ENCODE peak calls at places on chromosomes 2 and 18, in seven cellular contexts. One of them, this sample, is unnamed.

GRCh38 chr2:205438241-205438640 is 244.1 kb upstream of the NRP2 start:
- DNase-seq in AG04450: no peak
- DNase-seq in transverse colon: no peak
- DNase-seq in MM.1S: no peak
- DNase-seq in epithelial cell of esophagus: no peak
- DNase-seq in K562: no peak
- DNase-seq in psoas muscle: no peak
- DNase-seq in this sample: no peak

GRCh38 chr2:240959214-240959940 is 39.0 kb upstream of the SNED1 start:
- DNase-seq in AG04450: no peak
- DNase-seq in transverse colon: no peak
- DNase-seq in MM.1S: no peak
- DNase-seq in epithelial cell of esophagus: no peak
- DNase-seq in K562: no peak
- DNase-seq in psoas muscle: peak
- DNase-seq in this sample: no peak

GRCh38 chr18:74840492-74841167 is 243.0 kb downstream of the ZNF407 start:
- DNase-seq in AG04450: no peak
- DNase-seq in transverse colon: no peak
- DNase-seq in MM.1S: no peak
- DNase-seq in epithelial cell of esophagus: peak
- DNase-seq in K562: no peak
- DNase-seq in psoas muscle: no peak
- DNase-seq in this sample: peak

GRCh38 chr2:230711224-230711623 is 1.4 kb upstream of the CAB39 start:
- DNase-seq in AG04450: no peak
- DNase-seq in transverse colon: no peak
- DNase-seq in MM.1S: no peak
- DNase-seq in epithelial cell of esophagus: no peak
- DNase-seq in K562: no peak
- DNase-seq in psoas muscle: no peak
- DNase-seq in this sample: no peak

GRCh38 chr2:64288321-64288931 is 144.2 kb upstream of the PELI1 start:
- DNase-seq in AG04450: peak
- DNase-seq in transverse colon: no peak
- DNase-seq in MM.1S: no peak
- DNase-seq in epithelial cell of esophagus: peak
- DNase-seq in K562: no peak
- DNase-seq in psoas muscle: no peak
- DNase-seq in this sample: peak

GRCh38 chr18:58929206-58929605 is 64.5 kb downstream of the ZNF532 start:
- DNase-seq in AG04450: no peak
- DNase-seq in transverse colon: no peak
- DNase-seq in MM.1S: no peak
- DNase-seq in epithelial cell of esophagus: no peak
- DNase-seq in K562: no peak
- DNase-seq in psoas muscle: no peak
- DNase-seq in this sample: no peak

GRCh38 chr18:23570912-23571504 is 15.3 kb downstream of the NPC1 start:
- DNase-seq in AG04450: no peak
- DNase-seq in transverse colon: no peak
- DNase-seq in MM.1S: no peak
- DNase-seq in epithelial cell of esophagus: no peak
- DNase-seq in K562: no peak
- DNase-seq in psoas muscle: no peak
- DNase-seq in this sample: no peak

GRCh38 chr2:216215991-216216390 is 106.8 kb downstream of the XRCC5 start:
- DNase-seq in AG04450: no peak
- DNase-seq in transverse colon: no peak
- DNase-seq in MM.1S: peak
- DNase-seq in epithelial cell of esophagus: peak
- DNase-seq in K562: peak
- DNase-seq in psoas muscle: no peak
- DNase-seq in this sample: peak

GRCh38 chr2:126905991-126906390 is 7.3 kb downstream of the TEX51 start:
- DNase-seq in AG04450: no peak
- DNase-seq in transverse colon: no peak
- DNase-seq in MM.1S: no peak
- DNase-seq in epithelial cell of esophagus: no peak
- DNase-seq in K562: no peak
- DNase-seq in psoas muscle: no peak
- DNase-seq in this sample: no peak

GRCh38 chr2:101442042-101442666 is 32.8 kb downstream of the RFX8 start:
- DNase-seq in AG04450: no peak
- DNase-seq in transverse colon: no peak
- DNase-seq in MM.1S: no peak
- DNase-seq in epithelial cell of esophagus: no peak
- DNase-seq in K562: no peak
- DNase-seq in psoas muscle: no peak
- DNase-seq in this sample: no peak

GRCh38 chr2:43731211-43731610 is 42.6 kb upstream of the DYNC2LI1 start:
- DNase-seq in AG04450: no peak
- DNase-seq in transverse colon: no peak
- DNase-seq in MM.1S: no peak
- DNase-seq in epithelial cell of esophagus: no peak
- DNase-seq in K562: no peak
- DNase-seq in psoas muscle: no peak
- DNase-seq in this sample: no peak

GRCh38 chr18:59143441-59143840 is 3.8 kb downstream of the SEC11C start:
- DNase-seq in AG04450: no peak
- DNase-seq in transverse colon: no peak
- DNase-seq in MM.1S: peak
- DNase-seq in epithelial cell of esophagus: no peak
- DNase-seq in K562: no peak
- DNase-seq in psoas muscle: no peak
- DNase-seq in this sample: no peak

GRCh38 chr2:38960609-38961320 is 71.1 kb downstream of the ARHGEF33 start:
- DNase-seq in AG04450: no peak
- DNase-seq in transverse colon: no peak
- DNase-seq in MM.1S: no peak
- DNase-seq in epithelial cell of esophagus: no peak
- DNase-seq in K562: no peak
- DNase-seq in psoas muscle: no peak
- DNase-seq in this sample: no peak

GRCh38 chr2:225086439-225086838 is 44.2 kb upstream of the DOCK10 start:
- DNase-seq in AG04450: no peak
- DNase-seq in transverse colon: no peak
- DNase-seq in MM.1S: no peak
- DNase-seq in epithelial cell of esophagus: no peak
- DNase-seq in K562: no peak
- DNase-seq in psoas muscle: no peak
- DNase-seq in this sample: no peak

GRCh38 chr2:37080231-37080630 is 3.9 kb downstream of the HEATR5B start:
- DNase-seq in AG04450: no peak
- DNase-seq in transverse colon: no peak
- DNase-seq in MM.1S: no peak
- DNase-seq in epithelial cell of esophagus: no peak
- DNase-seq in K562: no peak
- DNase-seq in psoas muscle: no peak
- DNase-seq in this sample: peak

GRCh38 chr18:74222710-74223497 is 68.9 kb downstream of the CYB5A start:
- DNase-seq in AG04450: no peak
- DNase-seq in transverse colon: no peak
- DNase-seq in MM.1S: no peak
- DNase-seq in epithelial cell of esophagus: no peak
- DNase-seq in K562: no peak
- DNase-seq in psoas muscle: no peak
- DNase-seq in this sample: no peak

GRCh38 chr2:19357383-19358241 is 811 bp downstream of the OSR1 start:
- DNase-seq in AG04450: no peak
- DNase-seq in transverse colon: peak
- DNase-seq in MM.1S: no peak
- DNase-seq in epithelial cell of esophagus: peak
- DNase-seq in K562: no peak
- DNase-seq in psoas muscle: no peak
- DNase-seq in this sample: no peak

GRCh38 chr2:31945572-31945935 is 65.3 kb downstream of the MEMO1 start:
- DNase-seq in AG04450: no peak
- DNase-seq in transverse colon: no peak
- DNase-seq in MM.1S: no peak
- DNase-seq in epithelial cell of esophagus: no peak
- DNase-seq in K562: peak
- DNase-seq in psoas muscle: no peak
- DNase-seq in this sample: no peak

GRCh38 chr2:18836436-18836835 is 247.1 kb upstream of the NT5C1B start:
- DNase-seq in AG04450: no peak
- DNase-seq in transverse colon: no peak
- DNase-seq in MM.1S: no peak
- DNase-seq in epithelial cell of esophagus: no peak
- DNase-seq in K562: no peak
- DNase-seq in psoas muscle: no peak
- DNase-seq in this sample: no peak

GRCh38 chr2:62908145-62908544 is 142.5 kb upstream of the OTX1 start:
- DNase-seq in AG04450: no peak
- DNase-seq in transverse colon: no peak
- DNase-seq in MM.1S: no peak
- DNase-seq in epithelial cell of esophagus: no peak
- DNase-seq in K562: no peak
- DNase-seq in psoas muscle: no peak
- DNase-seq in this sample: no peak

GRCh38 chr2:48265169-48266013 is 264.6 kb upstream of the STON1 start:
- DNase-seq in AG04450: no peak
- DNase-seq in transverse colon: no peak
- DNase-seq in MM.1S: no peak
- DNase-seq in epithelial cell of esophagus: no peak
- DNase-seq in K562: peak
- DNase-seq in psoas muscle: no peak
- DNase-seq in this sample: no peak

DNA sequence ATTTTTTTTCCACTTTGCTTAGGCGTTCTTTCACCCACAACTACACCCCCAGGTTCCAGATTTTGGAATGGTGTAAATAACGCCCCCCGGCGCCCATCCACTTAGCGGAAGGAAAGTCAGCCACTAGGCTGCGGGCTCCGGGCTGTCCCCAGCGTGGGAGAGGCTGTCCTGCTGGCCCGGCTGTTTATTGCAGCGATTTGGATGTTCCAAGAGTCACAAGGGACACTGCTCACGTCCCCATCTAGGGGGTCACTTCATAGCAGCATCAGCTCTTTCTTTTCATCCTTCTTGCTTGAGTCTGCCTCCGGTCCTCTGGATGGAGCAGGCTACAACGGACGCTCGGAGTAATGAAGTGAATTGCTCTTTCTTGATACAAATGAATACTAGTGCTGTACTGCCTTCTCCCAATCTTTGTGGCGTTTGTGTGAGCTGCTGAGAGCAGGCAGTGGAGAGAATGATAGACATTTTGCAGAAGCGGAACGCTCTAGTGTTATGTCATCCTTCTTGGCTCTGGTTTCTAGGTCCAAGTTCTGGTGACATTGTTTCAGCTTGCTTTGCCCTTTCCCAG is 50.7 kb upstream of the PAIP2B start:
- DNase-seq in AG04450: no peak
- DNase-seq in transverse colon: peak
- DNase-seq in MM.1S: peak
- DNase-seq in epithelial cell of esophagus: peak
- DNase-seq in K562: peak
- DNase-seq in psoas muscle: peak
- DNase-seq in this sample: no peak
- H3K4me3 ChIP-seq in AG04450: peak
- H3K4me3 ChIP-seq in transverse colon: peak
- H3K4me3 ChIP-seq in MM.1S: peak
- H3K4me3 ChIP-seq in epithelial cell of esophagus: no peak
- H3K4me3 ChIP-seq in K562: no peak
- H3K4me3 ChIP-seq in psoas muscle: peak
- H3K4me3 ChIP-seq in this sample: peak

GRCh38 chr18:2985628-2986027 is 27.3 kb downstream of the LPIN2 start:
- DNase-seq in AG04450: no peak
- DNase-seq in transverse colon: no peak
- DNase-seq in MM.1S: peak
- DNase-seq in epithelial cell of esophagus: peak
- DNase-seq in K562: peak
- DNase-seq in psoas muscle: no peak
- DNase-seq in this sample: no peak
- TF ChIP-seq CTCF in AG04450: peak
- TF ChIP-seq CTCF in transverse colon: peak
- TF ChIP-seq CTCF in MM.1S: peak
- TF ChIP-seq CTCF in epithelial cell of esophagus: peak
- TF ChIP-seq CTCF in K562: peak
- TF ChIP-seq CTCF in psoas muscle: peak
- TF ChIP-seq CTCF in this sample: peak

GRCh38 chr2:56739421-56739820 is 555.6 kb downstream of the CCDC85A start:
- DNase-seq in AG04450: no peak
- DNase-seq in transverse colon: no peak
- DNase-seq in MM.1S: no peak
- DNase-seq in epithelial cell of esophagus: no peak
- DNase-seq in K562: no peak
- DNase-seq in psoas muscle: no peak
- DNase-seq in this sample: no peak
- H3K4me3 ChIP-seq in AG04450: no peak
- H3K4me3 ChIP-seq in transverse colon: no peak
- H3K4me3 ChIP-seq in MM.1S: no peak
- H3K4me3 ChIP-seq in epithelial cell of esophagus: no peak
- H3K4me3 ChIP-seq in K562: no peak
- H3K4me3 ChIP-seq in psoas muscle: no peak
- H3K4me3 ChIP-seq in this sample: no peak

DNA sequence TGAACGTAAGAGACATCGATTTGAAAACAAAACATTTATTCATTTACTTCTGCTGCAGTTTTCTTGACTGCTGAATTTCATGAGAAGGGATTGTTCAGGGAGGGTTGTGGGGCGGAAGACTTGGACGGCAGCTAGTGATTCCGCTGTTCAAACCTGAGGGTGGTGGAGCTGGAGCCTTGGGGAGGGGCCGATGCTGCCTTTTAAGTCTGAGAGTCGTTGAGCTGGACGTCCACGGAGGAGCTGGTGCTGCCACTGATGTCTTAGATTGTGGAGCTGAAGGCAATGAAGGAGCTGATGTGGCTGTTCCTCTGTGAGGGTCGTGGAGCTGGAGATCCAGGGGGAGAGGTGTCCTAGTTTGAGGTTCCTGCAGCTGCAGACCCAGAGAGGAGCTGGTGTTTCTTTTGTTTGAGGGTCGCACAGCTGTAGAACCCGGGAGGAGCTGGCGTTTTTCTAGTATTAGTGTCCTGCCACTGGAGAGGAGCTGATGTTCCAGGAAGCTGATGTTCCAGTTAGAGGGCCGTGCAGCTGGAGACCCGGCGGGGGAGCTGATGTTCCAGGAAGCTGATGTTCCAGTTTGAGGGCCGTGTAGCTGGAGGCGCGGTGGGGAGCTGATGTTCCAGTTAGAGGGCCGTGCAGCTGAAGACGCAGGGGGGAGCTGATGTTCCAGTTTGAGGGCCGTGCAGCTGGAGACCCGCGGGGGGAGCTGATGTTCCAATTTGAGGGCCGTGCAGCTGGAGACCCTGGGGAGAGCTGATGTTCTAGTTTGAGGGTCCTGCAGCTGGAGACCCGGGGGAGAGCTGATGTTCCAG is 150.9 kb downstream of the RTP5 start:
- DNase-seq in AG04450: no peak
- DNase-seq in transverse colon: peak
- DNase-seq in MM.1S: no peak
- DNase-seq in epithelial cell of esophagus: no peak
- DNase-seq in K562: no peak
- DNase-seq in psoas muscle: no peak
- DNase-seq in this sample: no peak
- TF ChIP-seq CTCF in AG04450: no peak
- TF ChIP-seq CTCF in transverse colon: no peak
- TF ChIP-seq CTCF in MM.1S: no peak
- TF ChIP-seq CTCF in epithelial cell of esophagus: no peak
- TF ChIP-seq CTCF in K562: peak
- TF ChIP-seq CTCF in psoas muscle: no peak
- TF ChIP-seq CTCF in this sample: no peak

GRCh38 chr2:109306190-109306589 is 177.2 kb downstream of the SH3RF3 start:
- DNase-seq in AG04450: no peak
- DNase-seq in transverse colon: no peak
- DNase-seq in MM.1S: no peak
- DNase-seq in epithelial cell of esophagus: no peak
- DNase-seq in K562: no peak
- DNase-seq in psoas muscle: no peak
- DNase-seq in this sample: no peak
- H3K4me3 ChIP-seq in AG04450: no peak
- H3K4me3 ChIP-seq in transverse colon: no peak
- H3K4me3 ChIP-seq in MM.1S: no peak
- H3K4me3 ChIP-seq in epithelial cell of esophagus: no peak
- H3K4me3 ChIP-seq in K562: no peak
- H3K4me3 ChIP-seq in psoas muscle: no peak
- H3K4me3 ChIP-seq in this sample: no peak

This sample was measured in HFF-Myc.